ENCODE peak calls at places on chromosomes 13 and 19, in four cellular contexts. V, Y, C and Z are unnamed samples.

GRCh38 chr19:49390978-49391304 is 2.9 kb downstream of the KASH5 start:
- DNase-seq in V (no peak), C (no peak), Y (no peak), Z (no peak)

GRCh38 chr19:8609210-8610040 is 1.1 kb downstream of the ADAMTS10 start:
- DNase-seq in Y (peak), V (peak), C (no peak), Z (no peak)

GRCh38 chr19:47730910-47731309 is 14.4 kb upstream of the NOP53 start:
- DNase-seq in V (no peak), C (no peak), Y (no peak), Z (no peak)

GRCh38 chr19:29321116-29321515 is 108.2 kb upstream of the UQCRFS1 start:
- DNase-seq in V (no peak), C (no peak), Y (no peak), Z (no peak)

GRCh38 chr13:47484564-47484963 is 516.5 kb downstream of the SUCLA2 start:
- DNase-seq in C (no peak), Y (no peak), V (no peak), Z (no peak)

GRCh38 chr13:112444416-112445399 is 68.6 kb downstream of the SPACA7 start:
- DNase-seq in Y (peak), C (no peak), V (no peak), Z (no peak)

GRCh38 chr19:54017266-54017665 is 25.8 kb downstream of the CACNG6 start:
- DNase-seq in V (no peak), C (no peak), Y (no peak), Z (no peak)

GRCh38 chr13:44433863-44434262 is 60.2 kb downstream of the SERP2 start:
- DNase-seq in V (no peak), C (no peak), Y (no peak), Z (no peak)

GRCh38 chr13:34276764-34277163 is 458.8 kb downstream of the RFC3 start:
- DNase-seq in C (no peak), Y (no peak), V (no peak), Z (no peak)

DNA sequence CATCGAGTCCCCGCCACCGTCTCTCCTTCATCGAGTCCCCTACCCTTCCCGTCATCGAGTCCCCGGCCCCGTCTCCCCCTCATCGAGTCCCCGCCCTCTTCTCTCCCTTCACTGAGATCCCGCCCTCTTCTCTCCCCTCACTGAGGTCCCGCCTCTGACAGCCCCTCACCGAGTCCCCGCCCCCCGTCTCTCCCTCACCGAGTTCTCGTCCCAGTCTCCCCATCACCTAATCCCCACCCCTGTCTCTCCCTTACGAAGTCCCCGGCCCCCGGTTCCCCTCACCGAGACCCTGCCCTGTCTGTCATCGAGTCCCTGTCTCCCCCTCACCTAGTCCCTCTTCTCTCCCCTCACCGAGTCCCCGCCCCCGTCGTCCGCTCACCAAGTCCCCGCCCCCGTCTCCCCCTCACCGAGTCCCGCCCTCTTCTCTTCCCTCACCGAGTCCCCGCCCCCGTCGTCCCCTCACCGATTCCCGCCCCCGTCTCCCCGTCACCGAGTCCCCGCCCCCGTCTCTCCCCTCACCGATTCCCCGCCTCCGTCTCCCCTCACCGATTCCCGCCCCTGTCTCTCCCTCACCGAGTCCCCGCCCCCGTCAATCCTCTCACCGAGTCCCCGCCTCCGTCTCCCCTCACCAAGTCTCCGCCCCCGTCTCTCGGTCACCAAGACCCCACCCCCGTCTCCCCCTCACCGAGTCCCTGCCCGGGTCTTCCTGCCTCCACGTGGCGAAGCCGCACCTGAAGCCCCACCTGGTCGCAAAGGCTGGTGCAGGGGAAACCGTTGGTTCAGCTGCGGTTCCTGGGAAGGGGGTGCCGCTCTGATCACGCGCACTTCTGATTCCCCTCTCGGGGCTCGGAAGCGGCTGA is 23.9 kb upstream of the ZNF846 start:
- DNase-seq in C (peak), Y (peak), V (peak), Z (peak)
- TF ChIP-seq POLR2AphosphoS5 in C (no peak), Y (peak), V (no peak), Z (no peak)

GRCh38 chr13:20270163-20270865 is 38.2 kb upstream of the GJB6 start:
- DNase-seq in Y (no peak), V (no peak), C (no peak), Z (no peak)

GRCh38 chr13:20272571-20273171 is 40.6 kb upstream of the GJB6 start:
- DNase-seq in V (no peak), C (no peak), Y (no peak), Z (no peak)

GRCh38 chr13:20271441-20271840 is 39.3 kb upstream of the GJB6 start:
- DNase-seq in Y (no peak), C (no peak), V (no peak), Z (no peak)

GRCh38 chr13:20272104-20272503 is 40.0 kb upstream of the GJB6 start:
- DNase-seq in Y (no peak), V (no peak), C (no peak), Z (no peak)

GRCh38 chr13:20274466-20274865 is 42.3 kb upstream of the GJB6 start:
- DNase-seq in V (no peak), Y (no peak), C (no peak), Z (no peak)
- TF ChIP-seq POLR2AphosphoS5 in V (no peak), Y (no peak), C (no peak), Z (no peak)

GRCh38 chr19:30340724-30341595 is 31.2 kb upstream of the ZNF536 start:
- DNase-seq in V (no peak), C (no peak), Y (no peak), Z (no peak)
- TF ChIP-seq POLR2AphosphoS5 in V (no peak), C (no peak), Y (no peak), Z (no peak)

GRCh38 chr19:41918095-41918494 is 10.2 kb downstream of the ERFL start:
- DNase-seq in C (no peak), V (no peak), Y (no peak), Z (no peak)

GRCh38 chr19:41921280-41922219 is 6.7 kb downstream of the ERFL start:
- DNase-seq in C (no peak), V (no peak), Y (no peak), Z (no peak)

GRCh38 chr19:41920878-41921277 is 7.4 kb downstream of the ERFL start:
- DNase-seq in V (no peak), Y (no peak), C (no peak), Z (no peak)

GRCh38 chr19:41918653-41919244 is 9.5 kb downstream of the ERFL start:
- DNase-seq in V (no peak), Y (no peak), C (no peak), Z (no peak)

GRCh38 chr19:41919948-41920712 is 8.1 kb downstream of the ERFL start:
- DNase-seq in C (no peak), V (no peak), Y (no peak), Z (no peak)
- TF ChIP-seq POLR2AphosphoS5 in C (no peak), V (no peak), Y (no peak), Z (no peak)

GRCh38 chr13:33108620-33109019 is 92.4 kb downstream of the KL start:
- DNase-seq in C (no peak), V (no peak), Y (no peak), Z (no peak)
- TF ChIP-seq POLR2AphosphoS5 in C (no peak), V (no peak), Y (no peak), Z (no peak)